ENCODE peak calls at places on chromosomes 2 and 18, in eight cellular contexts. V is cardiac muscle cell, K is adrenal gland, Q is neural progenitor cell, I is endothelial cell, Y is epithelial cell of proximal tubule, T is upper lobe of right lung, L is nephron progenitor cell. R is an unnamed sample.

GRCh38 chr2:71466301-71467179 is 13.2 kb downstream of the DYSF start:
- DNase-seq in I (peak), T (peak), Y (no peak), L (peak), Q (peak), V (peak), K (peak), R (peak)

GRCh38 chr2:202201220-202202160 is 36.9 kb downstream of the SUMO1 start:
- DNase-seq in Q (no peak), K (no peak), V (no peak), I (no peak), Y (no peak), L (no peak), T (no peak), R (no peak)

GRCh38 chr2:42339191-42339912 is 21.7 kb downstream of the COX7A2L start:
- DNase-seq in L (no peak), Y (no peak), I (peak), K (no peak), T (no peak), Q (peak), V (no peak), R (no peak)

GRCh38 chr2:151379191-151379590 is 21.8 kb downstream of the TNFAIP6 start:
- DNase-seq in I (no peak), K (no peak), Y (no peak), Q (no peak), V (peak), T (no peak), L (no peak), R (peak)

GRCh38 chr2:48221846-48222516 is 308.0 kb upstream of the STON1 start:
- DNase-seq in Y (no peak), V (no peak), T (no peak), I (no peak), K (no peak), L (no peak), Q (no peak), R (peak)

GRCh38 chr18:48133675-48134251 is 203.3 kb upstream of the SMAD2 start:
- DNase-seq in K (peak), T (no peak), I (no peak), Q (no peak), V (peak), L (no peak), Y (no peak), R (peak)

GRCh38 chr2:11787991-11788390 is 41.6 kb downstream of the LPIN1 start:
- DNase-seq in Q (no peak), L (no peak), T (no peak), Y (no peak), K (no peak), V (no peak), I (no peak), R (no peak)

GRCh38 chr2:146079216-146079615 is 1559.3 kb upstream of the ZEB2 start:
- DNase-seq in L (no peak), K (no peak), I (no peak), V (no peak), T (no peak), Q (no peak), Y (no peak), R (no peak)

GRCh38 chr18:22349317-22349898 is 68.3 kb downstream of the CTAGE1 start:
- DNase-seq in V (peak), K (no peak), L (peak), Y (no peak), T (no peak), I (no peak), Q (peak), R (no peak)

GRCh38 chr2:57758686-57759085 is 287.9 kb upstream of the VRK2 start:
- DNase-seq in T (no peak), Q (no peak), Y (no peak), I (no peak), K (no peak), L (no peak), V (peak), R (no peak)

GRCh38 chr2:30771200-30771599 is 36.0 kb downstream of the CAPN13 start:
- DNase-seq in Q (no peak), K (no peak), L (no peak), I (no peak), Y (no peak), V (no peak), T (no peak), R (no peak)

GRCh38 chr18:38367473-38367872 is 801.9 kb upstream of the CELF4 start:
- DNase-seq in I (no peak), Q (no peak), K (no peak), L (no peak), Y (no peak), V (no peak), T (no peak), R (no peak)

GRCh38 chr18:12769644-12770440 is 67.0 kb downstream of the PSMG2 start:
- DNase-seq in I (no peak), Q (no peak), Y (no peak), K (no peak), L (no peak), V (peak), T (no peak), R (no peak)

GRCh38 chr2:42804338-42804737 is 12.0 kb upstream of the HAAO start:
- DNase-seq in I (no peak), T (no peak), Y (no peak), Q (no peak), V (peak), L (no peak), K (no peak), R (peak)

GRCh38 chr2:42182654-42183308 is 13.6 kb downstream of the EML4 start:
- DNase-seq in Q (no peak), Y (no peak), K (no peak), I (no peak), T (no peak), V (no peak), L (no peak), R (no peak)

GRCh38 chr2:31249009-31249690 is 15.2 kb downstream of the EHD3 start:
- DNase-seq in Y (no peak), K (no peak), V (no peak), T (no peak), I (no peak), L (no peak), Q (no peak), R (no peak)

GRCh38 chr2:70647873-70648481 is 94.4 kb upstream of the TGFA start:
- DNase-seq in T (peak), K (peak), I (peak), L (peak), Q (peak), Y (no peak), V (peak), R (peak)

GRCh38 chr2:176159678-176160250 is 2.7 kb downstream of the HOXD3 start:
- DNase-seq in K (no peak), I (no peak), Q (peak), Y (no peak), T (peak), V (no peak), L (no peak), R (no peak)

GRCh38 chr18:1012775-1013174 is 108.1 kb downstream of the ADCYAP1 start:
- DNase-seq in T (no peak), I (no peak), Q (no peak), L (no peak), Y (no peak), V (no peak), K (no peak), R (no peak)

GRCh38 chr2:189347540-189347939 is 93.7 kb upstream of the WDR75 start:
- DNase-seq in I (no peak), T (no peak), Y (peak), L (no peak), K (peak), Q (peak), V (peak), R (peak)

GRCh38 chr2:147214900-147215299 is 629.9 kb upstream of the ACVR2A start:
- DNase-seq in K (no peak), L (no peak), I (no peak), Q (peak), Y (no peak), V (peak), T (no peak), R (no peak)

GRCh38 chr2:54763636-54764291 is 40.3 kb downstream of the EML6 start:
- DNase-seq in Q (peak), K (no peak), Y (no peak), I (peak), L (no peak), T (no peak), V (no peak), R (peak)

GRCh38 chr2:217895070-217895635 is 107.6 kb downstream of the TNS1 start:
- DNase-seq in I (no peak), V (no peak), Q (no peak), L (no peak), K (no peak), Y (no peak), T (peak), R (no peak)

GRCh38 chr2:147440694-147441093 is 404.1 kb upstream of the ACVR2A start:
- DNase-seq in Q (peak), I (no peak), Y (no peak), T (no peak), V (no peak), K (no peak), L (no peak), R (no peak)

DNA sequence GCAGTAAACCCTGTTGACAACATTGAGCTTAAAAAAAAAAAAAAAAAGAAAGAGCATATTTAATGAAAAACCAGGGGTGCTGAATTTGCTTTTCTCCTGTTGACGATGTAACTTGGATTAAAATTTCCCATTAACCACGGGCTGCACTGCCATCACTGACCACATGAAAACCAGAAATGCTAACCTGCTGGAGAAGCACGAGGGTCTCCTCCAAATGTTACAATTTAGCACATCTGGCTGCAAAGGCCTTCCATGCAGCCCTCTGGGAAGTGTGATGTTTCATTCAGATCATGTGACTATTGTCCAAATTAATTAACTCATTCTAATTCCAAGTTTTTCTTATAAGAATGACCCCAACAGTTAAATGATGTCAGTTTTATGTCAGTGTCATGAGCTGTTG is 26.9 kb upstream of the SERPINB12 start:
- DNase-seq in T (no peak), K (no peak), Y (no peak), Q (peak), L (no peak), I (no peak), V (no peak), R (no peak)
- TF ChIP-seq CTCF in T (no peak), K (no peak), Y (peak), Q (peak), L (peak), I (peak), V (no peak), R (peak)

DNA sequence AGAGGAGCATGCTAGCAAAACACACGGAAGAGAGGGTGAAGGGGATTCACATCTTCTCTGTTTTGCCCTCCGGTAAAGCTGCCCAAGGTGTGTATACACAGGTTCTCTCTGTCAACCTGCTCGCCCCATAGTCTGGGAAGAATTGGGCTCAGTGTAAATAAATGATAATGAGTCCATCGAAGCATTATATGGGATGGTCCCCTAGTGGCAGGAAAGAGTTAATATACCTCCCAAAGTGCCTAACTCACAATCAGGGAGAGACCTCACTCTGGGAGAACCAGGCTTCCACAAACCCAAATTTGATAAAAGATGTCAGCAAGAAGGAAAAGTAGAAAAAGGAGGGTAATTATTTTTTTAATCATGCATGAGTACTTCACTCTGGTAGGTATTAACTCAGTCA is 262.2 kb upstream of the ZNF521 start:
- DNase-seq in T (no peak), Y (no peak), L (no peak), K (no peak), I (no peak), Q (no peak), V (no peak), R (peak)
- TF ChIP-seq CTCF in T (no peak), Y (no peak), L (no peak), K (no peak), I (no peak), Q (peak), V (no peak), R (no peak)

GRCh38 chr2:169982929-169983328 is 155.7 kb downstream of the UBR3 start:
- DNase-seq in K (no peak), T (no peak), Q (no peak), Y (no peak), V (no peak), L (no peak), I (no peak), R (no peak)
- TF ChIP-seq CTCF in K (no peak), T (no peak), Q (no peak), Y (no peak), V (no peak), L (no peak), I (no peak), R (no peak)

GRCh38 chr18:74493689-74494088 is 2.5 kb upstream of the CNDP2 start:
- DNase-seq in T (no peak), V (peak), Y (no peak), I (peak), K (no peak), L (peak), Q (peak), R (peak)
- TF ChIP-seq CTCF in T (peak), V (peak), Y (peak), I (no peak), K (peak), L (peak), Q (peak), R (peak)

DNA sequence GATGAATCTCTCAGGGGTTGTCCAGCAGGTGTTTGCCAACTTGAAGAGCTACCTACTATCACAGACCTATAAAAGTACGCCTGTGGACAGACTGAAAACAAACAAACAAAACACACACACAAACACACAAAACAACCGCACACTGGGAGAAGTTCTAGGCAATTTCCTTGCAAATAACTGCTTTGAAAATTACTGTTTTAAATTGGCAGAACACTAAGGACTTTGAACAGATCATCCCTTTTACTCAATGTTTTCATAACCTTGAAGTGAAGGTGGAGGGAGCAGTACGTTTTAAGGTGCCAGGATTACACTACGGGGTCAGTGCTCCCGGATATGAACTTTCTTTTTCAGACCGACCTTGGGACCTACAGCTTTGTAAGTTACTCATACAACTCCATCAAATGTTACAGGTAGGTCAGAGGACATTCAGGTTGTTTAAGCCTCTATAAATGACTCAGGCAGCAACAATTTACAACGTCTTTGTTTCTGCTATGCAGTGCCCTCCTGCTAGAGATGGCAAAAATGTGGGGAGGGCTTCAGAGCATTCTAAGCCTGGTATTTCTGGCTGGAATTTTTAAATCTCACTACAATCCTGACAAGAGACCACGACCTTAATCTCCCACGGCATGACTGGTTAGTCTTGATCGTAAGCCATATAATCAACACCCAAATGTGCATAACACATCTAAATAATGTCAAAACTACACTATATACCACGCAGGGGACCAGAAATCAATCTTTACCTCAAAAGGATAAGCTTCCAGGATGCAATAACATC is 1.4 kb upstream of the SLC20A1 start:
- DNase-seq in T (no peak), Q (peak), Y (peak), V (peak), K (peak), I (no peak), L (no peak), R (peak)
- TF ChIP-seq CTCF in T (no peak), Q (no peak), Y (no peak), V (no peak), K (no peak), I (no peak), L (no peak), R (no peak)

GRCh38 chr2:237600205-237600846 is 9.8 kb upstream of the RAB17 start:
- DNase-seq in V (peak), I (no peak), Q (no peak), K (peak), Y (no peak), T (no peak), L (no peak), R (no peak)
- TF ChIP-seq CTCF in V (peak), I (no peak), Q (no peak), K (no peak), Y (no peak), T (peak), L (no peak), R (no peak)

GRCh38 chr2:551621-552020 is 125.6 kb downstream of the TMEM18 start:
- DNase-seq in Y (no peak), K (no peak), I (no peak), Q (peak), L (peak), T (no peak), V (no peak), R (no peak)
- TF ChIP-seq CTCF in Y (no peak), K (no peak), I (no peak), Q (peak), L (no peak), T (no peak), V (no peak), R (no peak)

DNA sequence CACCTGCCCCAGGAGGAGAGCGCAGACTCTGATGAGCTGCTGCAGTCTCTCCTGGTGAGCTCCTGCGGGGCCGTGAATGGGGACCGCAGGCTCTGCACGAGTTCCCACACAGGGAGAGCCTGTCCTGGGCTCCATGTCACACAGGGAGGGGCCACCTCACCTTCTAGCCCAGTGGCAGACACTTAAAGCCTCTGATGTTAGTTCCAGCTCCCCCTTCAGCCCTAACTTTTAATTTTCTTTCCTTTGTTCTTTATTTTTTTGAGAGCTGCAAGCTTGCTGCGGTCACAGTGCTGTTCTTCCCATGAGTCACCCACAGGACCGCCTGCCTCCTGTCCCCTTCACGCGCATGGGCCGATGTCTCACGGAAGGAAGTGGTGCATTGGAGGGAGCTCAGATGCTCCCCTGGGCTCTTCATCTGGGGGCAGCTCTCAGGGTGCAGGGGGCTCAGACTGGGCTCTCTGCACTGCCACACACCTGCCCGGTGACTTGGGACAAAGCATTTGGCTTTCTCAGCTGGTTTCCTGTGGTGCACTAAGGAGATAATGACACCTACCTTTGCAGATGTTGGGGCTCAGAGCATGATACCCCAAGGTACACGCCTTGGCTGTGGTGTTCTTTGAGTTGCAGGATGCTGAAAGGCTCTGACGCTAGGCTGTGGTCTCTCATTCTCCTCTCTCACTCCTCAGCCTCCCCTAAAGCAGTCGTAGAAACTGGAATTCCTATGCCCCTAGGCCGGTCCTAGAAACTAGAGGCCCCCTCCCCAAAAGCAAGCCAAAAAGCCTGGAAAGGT is 37.2 kb upstream of the PXDN start:
- DNase-seq in Q (no peak), Y (no peak), V (no peak), T (no peak), K (no peak), L (no peak), I (no peak), R (no peak)
- TF ChIP-seq CTCF in Q (no peak), Y (no peak), V (no peak), T (no peak), K (no peak), L (no peak), I (no peak), R (no peak)